ENCODE peak calls at places on chromosomes 16 and 17, in five cellular contexts. X is GM12878, I is WTC11, T is K562, E is HepG2. G is an unnamed sample.

GRCh38 chr17:42891539-42892152 is 9.0 kb upstream of the G6PC1 start:
- DNase-seq in X (no peak), I (peak), T (no peak), E (peak), G (no peak)

GRCh38 chr17:56598471-56598870 is 5.0 kb downstream of the NOG start:
- DNase-seq in X (no peak), I (no peak), T (no peak), E (no peak), G (no peak)

GRCh38 chr17:35713069-35713728 is 18.2 kb upstream of the RASL10B start:
- DNase-seq in X (no peak), I (no peak), T (no peak), E (peak), G (no peak)

GRCh38 chr16:71883193-71883848 is 661 bp downstream of the ZNF821 start:
- DNase-seq in X (no peak), I (peak), T (peak), E (no peak), G (peak)

GRCh38 chr17:81311954-81312353 is 16.8 kb upstream of the SLC38A10 start:
- DNase-seq in X (no peak), I (no peak), T (no peak), E (no peak), G (no peak)

GRCh38 chr17:72614871-72615626 is 477.4 kb downstream of the SLC39A11 start:
- DNase-seq in X (no peak), I (peak), T (no peak), E (peak), G (peak)

GRCh38 chr16:85652431-85653221 is 36.1 kb downstream of the GINS2 start:
- DNase-seq in X (no peak), I (no peak), T (peak), E (peak), G (peak)

GRCh38 chr17:72125226-72125651 is 4.4 kb downstream of the SOX9 start:
- DNase-seq in X (no peak), I (peak), T (no peak), E (peak), G (no peak)

GRCh38 chr17:78257810-78258322 is 26.4 kb downstream of the TMEM235 start:
- DNase-seq in X (no peak), I (no peak), T (peak), E (no peak), G (no peak)

GRCh38 chr16:11677451-11677951 is 9.2 kb downstream of the SNN start:
- DNase-seq in X (no peak), I (no peak), T (no peak), E (no peak), G (no peak)

GRCh38 chr17:10033449-10033848 is 128.4 kb upstream of the RCVRN start:
- DNase-seq in X (no peak), I (no peak), T (no peak), E (no peak), G (no peak)

GRCh38 chr17:44122825-44123355 is 551 bp downstream of the HDAC5 start:
- DNase-seq in X (no peak), I (no peak), T (no peak), E (no peak), G (no peak)

GRCh38 chr16:3938843-3939624 is 58.5 kb upstream of the CREBBP start:
- DNase-seq in X (no peak), I (peak), T (peak), E (peak), G (peak)

GRCh38 chr17:57249520-57249919 is 6.8 kb upstream of the MSI2 start:
- DNase-seq in X (no peak), I (no peak), T (no peak), E (no peak), G (no peak)

GRCh38 chr17:2401426-2402221 is 764 bp upstream of the MNT start:
- DNase-seq in X (peak), I (peak), T (peak), E (peak), G (peak)

GRCh38 chr17:2402517-2402916 is 1.7 kb upstream of the MNT start:
- DNase-seq in X (no peak), I (no peak), T (no peak), E (no peak), G (no peak)

GRCh38 chr17:2405247-2405926 is 4.5 kb upstream of the MNT start:
- DNase-seq in X (no peak), I (no peak), T (no peak), E (no peak), G (no peak)

GRCh38 chr17:2400877-2401425 is at the start of gene MNT:
- DNase-seq in X (no peak), I (peak), T (peak), E (peak), G (peak)

GRCh38 chr17:2403044-2403443 is 2.2 kb upstream of the MNT start:
- DNase-seq in X (no peak), I (no peak), T (no peak), E (no peak), G (no peak)
- TF ChIP-seq ESRRA in X (no peak), I (no peak), T (no peak), E (no peak), G (no peak)

GRCh38 chr16:67431077-67431804 is at the start of gene HSD11B2:
- DNase-seq in X (no peak), I (peak), T (peak), E (no peak), G (peak)
- TF ChIP-seq ESRRA in X (no peak), I (no peak), T (no peak), E (no peak), G (no peak)

GRCh38 chr17:38725066-38725465 is 5.1 kb upstream of the CISD3 start:
- DNase-seq in X (no peak), I (no peak), T (no peak), E (no peak), G (no peak)
- TF ChIP-seq ESRRA in X (no peak), I (no peak), T (no peak), E (no peak), G (no peak)

GRCh38 chr16:88508868-88509748 is 56.0 kb downstream of the ZFPM1 start:
- DNase-seq in X (no peak), I (no peak), T (peak), E (peak), G (no peak)
- TF ChIP-seq ESRRA in X (no peak), I (no peak), T (no peak), E (peak), G (no peak)

GRCh38 chr17:31418773-31419350 is 27.4 kb downstream of the RAB11FIP4 start:
- DNase-seq in X (no peak), I (no peak), T (no peak), E (no peak), G (no peak)
- TF ChIP-seq ESRRA in X (no peak), I (no peak), T (no peak), E (no peak), G (no peak)

GRCh38 chr17:59485018-59485417 is 80.4 kb upstream of the DHX40 start:
- DNase-seq in X (no peak), I (no peak), T (no peak), E (no peak), G (no peak)

GRCh38 chr17:59483860-59484259 is 81.5 kb upstream of the DHX40 start:
- DNase-seq in X (no peak), I (no peak), T (no peak), E (no peak), G (no peak)

GRCh38 chr17:59476413-59476812 is 89.0 kb upstream of the DHX40 start:
- DNase-seq in X (no peak), I (no peak), T (no peak), E (no peak), G (no peak)

GRCh38 chr17:59479141-59479540 is 86.3 kb upstream of the DHX40 start:
- DNase-seq in X (no peak), I (no peak), T (no peak), E (no peak), G (no peak)
- TF ChIP-seq ESRRA in X (no peak), I (no peak), T (no peak), E (no peak), G (no peak)

GRCh38 chr16:1488619-1489018 is at the start of gene PTX4:
- DNase-seq in X (no peak), I (no peak), T (no peak), E (no peak), G (no peak)

GRCh38 chr16:1487395-1488053 is 1.2 kb downstream of the PTX4 start:
- DNase-seq in X (no peak), I (no peak), T (no peak), E (no peak), G (no peak)

GRCh38 chr16:1488054-1488601 is 616 bp downstream of the PTX4 start:
- DNase-seq in X (no peak), I (no peak), T (no peak), E (no peak), G (no peak)

GRCh38 chr16:1485847-1486496 is 2.8 kb downstream of the PTX4 start:
- DNase-seq in X (no peak), I (no peak), T (no peak), E (no peak), G (no peak)

DNA sequence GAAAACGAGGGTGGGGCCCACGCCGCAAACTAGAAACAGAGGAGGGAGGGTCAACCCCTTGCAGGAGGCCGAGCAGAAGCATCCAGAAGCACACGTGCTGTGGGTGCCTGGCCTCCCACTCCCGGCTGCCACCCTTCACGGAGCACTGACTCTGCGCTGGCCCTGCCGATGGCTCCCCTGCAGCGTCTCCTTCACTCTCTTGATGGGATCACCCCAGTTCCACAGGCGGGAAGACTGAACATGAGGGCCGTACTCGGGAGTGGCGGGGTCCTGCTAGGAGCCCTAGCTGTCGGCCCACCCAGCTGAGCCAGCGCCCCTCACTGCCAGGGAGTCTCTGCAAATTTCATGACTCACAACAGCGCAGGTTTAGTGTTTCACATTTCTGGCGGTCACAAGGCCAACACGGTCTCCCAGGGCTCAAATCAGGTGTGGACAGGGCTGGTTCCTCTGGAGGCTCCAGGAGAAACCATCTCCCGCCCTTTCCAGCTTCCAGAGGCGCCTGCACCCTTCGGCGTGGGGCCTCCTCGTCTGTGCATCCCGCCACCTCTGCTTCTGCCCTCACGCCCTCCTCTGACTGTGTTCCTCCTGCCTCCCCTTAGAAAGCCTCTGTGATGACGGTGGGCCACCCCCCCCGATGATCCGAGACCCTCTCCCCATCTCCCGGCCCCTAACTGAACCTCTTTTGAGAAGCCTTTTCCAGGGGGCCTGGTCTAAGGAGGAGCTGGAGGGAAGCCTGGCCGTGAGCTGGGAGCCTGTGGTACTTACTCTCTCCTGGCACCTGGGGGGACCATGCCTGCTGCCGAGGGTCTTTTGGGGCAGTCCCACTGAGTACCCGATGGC is 2.0 kb downstream of the PTX4 start:
- DNase-seq in X (no peak), I (no peak), T (no peak), E (no peak), G (no peak)
- TF ChIP-seq ESRRA in X (no peak), I (no peak), T (no peak), E (no peak), G (no peak)

DNA sequence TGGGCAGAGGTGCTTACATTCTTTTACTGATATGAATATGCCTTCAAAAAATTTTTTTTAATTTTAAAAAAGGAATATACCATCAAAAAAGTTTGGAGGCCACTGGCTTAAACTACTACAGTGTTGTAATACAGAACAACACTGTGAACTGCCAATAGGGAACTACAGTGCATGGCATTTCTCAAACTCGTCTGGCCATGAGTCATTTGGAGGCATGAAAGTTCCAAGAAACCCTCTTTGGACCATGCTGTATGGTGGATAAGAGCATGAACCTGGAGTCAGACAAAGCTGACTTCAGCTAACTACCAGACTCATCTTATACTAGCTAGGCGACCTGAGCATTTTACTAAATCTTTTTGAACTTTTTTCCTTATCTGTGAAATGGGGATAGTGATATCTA is 9.2 kb upstream of the NF1 start:
- DNase-seq in X (no peak), I (no peak), T (no peak), E (no peak), G (peak)
- TF ChIP-seq ESRRA in X (no peak), I (no peak), T (no peak), E (no peak), G (no peak)

GRCh38 chr17:8117980-8118768 is at the start of gene ALOXE3:
- DNase-seq in X (no peak), I (peak), T (no peak), E (peak), G (peak)
- TF ChIP-seq ESRRA in X (no peak), I (no peak), T (no peak), E (no peak), G (no peak)

DNA sequence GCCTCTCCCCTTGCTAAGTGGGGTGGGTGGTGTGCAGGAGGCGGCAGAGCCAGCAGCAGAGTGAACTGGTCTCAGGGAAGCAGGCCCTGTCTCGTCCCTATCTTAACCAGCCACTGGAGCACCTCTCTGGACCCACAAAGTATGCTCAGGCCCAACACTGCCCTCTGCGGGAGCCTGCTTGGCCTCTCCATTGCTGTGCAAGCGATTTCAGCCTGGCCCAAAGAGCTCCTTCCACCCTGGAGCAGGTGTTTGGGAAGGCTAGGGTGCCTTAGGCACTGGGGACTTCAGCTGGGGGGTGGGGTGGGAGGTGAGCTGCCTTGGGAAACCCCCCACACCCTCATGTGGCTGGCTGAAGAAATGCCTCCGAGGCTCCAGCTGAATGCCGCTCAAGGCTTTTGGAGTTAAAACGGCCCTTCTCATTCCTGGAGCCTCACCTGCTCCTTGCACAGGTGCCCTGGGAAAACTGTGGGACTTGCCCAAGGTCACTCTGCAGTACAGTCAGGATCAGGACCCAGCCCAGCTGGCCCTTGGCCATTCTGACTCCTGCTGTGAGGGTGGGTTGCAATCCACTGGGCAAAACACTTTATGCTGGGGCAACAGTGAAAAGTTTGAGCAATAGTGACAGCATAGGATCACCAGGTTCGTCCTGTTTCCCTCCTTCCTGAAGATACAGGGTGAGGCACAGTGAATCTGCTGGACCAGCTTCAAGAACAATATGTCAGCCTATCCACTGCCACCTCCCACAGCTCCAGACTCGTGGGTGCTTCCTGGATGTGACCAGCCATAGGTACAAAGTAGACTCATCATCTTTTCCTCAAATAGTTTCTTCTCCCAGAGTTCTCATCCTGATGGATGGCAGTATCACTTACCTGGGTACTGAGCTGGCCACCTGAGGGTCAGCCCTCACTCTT is 5.9 kb upstream of the UBE2O start:
- DNase-seq in X (no peak), I (peak), T (peak), E (peak), G (peak)
- TF ChIP-seq ESRRA in X (no peak), I (no peak), T (peak), E (no peak), G (no peak)